ENCODE peak calls at places on chromosome 3, in seven cellular contexts. V is A549; I is CD4-positive, alpha-beta memory T cell; N is thoracic aorta; P is CD8-positive, alpha-beta memory T cell; M is CD8-positive, alpha-beta T cell; L is PC-9. A is an unnamed sample.

GRCh38 chr3:24365168-24365567 is 129.5 kb downstream of the THRB start:
- DNase-seq in V (peak; percentile 29), I (no peak), N (peak; percentile 60), P (no peak), M (no peak), L (peak; percentile 90), A (peak; percentile 87)

GRCh38 chr3:20563985-20564384 is 378.0 kb upstream of the SGO1 start:
- DNase-seq in V (no peak), I (no peak), N (no peak), P (no peak), M (no peak), L (no peak), A (no peak)

GRCh38 chr3:190594171-190594570 is 80.3 kb downstream of the IL1RAP start:
- DNase-seq in V (no peak), I (no peak), N (no peak), P (no peak), M (no peak), L (no peak), A (peak; percentile 10)

GRCh38 chr3:24110051-24110450 is 165.0 kb downstream of the NR1D2 start:
- DNase-seq in V (no peak), I (no peak), N (no peak), P (no peak), M (no peak), L (peak; percentile 36), A (no peak)

GRCh38 chr3:87549208-87549607 is 272.8 kb upstream of the POU1F1 start:
- DNase-seq in V (no peak), I (no peak), N (no peak), P (no peak), M (no peak), L (no peak), A (no peak)

GRCh38 chr3:159872374-159873109 is 116.1 kb upstream of the IL12A start:
- DNase-seq in V (peak; percentile 84), I (no peak), N (no peak), P (no peak), M (no peak), L (peak; percentile 96), A (no peak)

GRCh38 chr3:174125267-174125844 is 727.8 kb downstream of the NLGN1 start:
- DNase-seq in V (no peak), I (no peak), N (no peak), P (no peak), M (no peak), L (no peak), A (peak; percentile 63)

GRCh38 chr3:151319613-151320012 is 3.0 kb upstream of the GPR87 start:
- DNase-seq in V (no peak), I (no peak), N (no peak), P (no peak), M (no peak), L (no peak), A (no peak)

GRCh38 chr3:151439652-151440125 is 21.2 kb downstream of the IGSF10 start:
- DNase-seq in V (peak; percentile 50), I (no peak), N (no peak), P (no peak), M (no peak), L (peak; percentile 55), A (peak; percentile 62)

GRCh38 chr3:51929420-51930003 is 12.2 kb downstream of the RRP9 start:
- DNase-seq in V (no peak), I (no peak), N (no peak), P (no peak), M (no peak), L (no peak), A (no peak)

GRCh38 chr3:12155264-12155663 is 3.4 kb downstream of the TIMP4 start:
- DNase-seq in V (no peak), I (no peak), N (no peak), P (no peak), M (no peak), L (no peak), A (no peak)

GRCh38 chr3:122186372-122186771 is 2.9 kb downstream of the CASR start:
- DNase-seq in V (no peak), I (no peak), N (no peak), P (no peak), M (no peak), L (no peak), A (peak; percentile 73)

GRCh38 chr3:119604878-119605277 is 7.2 kb downstream of the PLA1A start:
- DNase-seq in V (no peak), I (no peak), N (no peak), P (no peak), M (no peak), L (no peak), A (no peak)

GRCh38 chr3:72728958-72729467 is 119.2 kb downstream of the SHQ1 start:
- DNase-seq in V (no peak), I (no peak), N (no peak), P (no peak), M (no peak), L (peak; percentile 95), A (no peak)

GRCh38 chr3:190534986-190535385 is 21.1 kb downstream of the IL1RAP start:
- DNase-seq in V (no peak), I (no peak), N (no peak), P (no peak), M (no peak), L (no peak), A (no peak)

GRCh38 chr3:190378240-190378891 is 9.6 kb upstream of the CLDN16 start:
- DNase-seq in V (no peak), I (peak; percentile 38), N (no peak), P (no peak), M (no peak), L (no peak), A (no peak)

GRCh38 chr3:117103645-117104044 is 394.1 kb downstream of the TUSC7 start:
- DNase-seq in V (no peak), I (no peak), N (no peak), P (no peak), M (no peak), L (no peak), A (peak; percentile 10)

GRCh38 chr3:18389108-18389733 is 35.9 kb downstream of the SATB1 start:
- DNase-seq in V (no peak), I (no peak), N (no peak), P (no peak), M (no peak), L (no peak), A (peak; percentile 40)

GRCh38 chr3:89223188-89223587 is 115.8 kb downstream of the EPHA3 start:
- DNase-seq in V (no peak), I (no peak), N (no peak), P (no peak), M (no peak), L (no peak), A (no peak)

DNA sequence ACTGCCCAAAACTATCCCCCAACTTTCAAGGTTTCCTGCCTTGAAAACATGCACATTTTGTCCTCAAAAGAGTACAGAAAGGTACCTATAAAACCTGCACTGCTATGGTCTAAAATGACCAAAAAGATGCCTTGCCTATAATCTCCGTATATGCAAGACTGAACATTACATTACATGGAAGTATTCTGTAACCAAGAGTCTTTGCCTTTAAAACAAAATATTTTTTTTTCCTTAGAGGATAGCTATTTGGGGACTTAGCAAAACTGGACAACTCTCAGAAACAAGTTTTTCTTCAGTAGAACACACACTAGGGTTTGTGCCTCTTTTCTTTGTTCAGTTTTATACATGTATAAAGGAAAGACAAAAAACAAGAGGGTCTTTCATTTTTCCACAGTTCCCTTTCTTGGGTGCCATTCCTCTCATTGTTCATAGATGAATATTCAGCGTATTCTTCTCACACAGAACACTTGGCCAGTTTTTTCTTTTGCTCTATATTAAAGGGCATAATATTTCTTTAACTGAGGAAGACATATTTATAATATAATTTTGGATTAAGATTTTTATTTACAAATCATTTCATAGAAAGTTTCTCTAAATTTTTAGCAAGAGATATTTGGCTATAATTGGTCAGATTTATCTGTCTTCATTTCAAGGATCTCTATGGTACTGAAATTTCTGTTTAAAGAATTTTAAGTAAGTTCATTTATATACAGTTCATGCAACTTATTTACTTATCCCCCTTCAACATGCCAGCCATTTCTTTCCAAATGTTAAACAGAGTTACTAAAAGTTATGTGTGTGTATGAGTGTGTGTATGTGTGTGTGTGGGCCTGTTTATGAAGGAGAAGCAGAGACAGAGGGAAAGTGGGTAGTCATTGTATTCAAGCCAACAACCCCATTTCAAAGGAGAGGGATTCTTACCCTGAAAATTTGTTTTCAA is 142.6 kb downstream of the ZBTB20 start:
- DNase-seq in V (no peak), I (no peak), N (no peak), P (no peak), M (no peak), L (no peak), A (no peak)
- H3K27ac ChIP-seq in V (no peak overlapping the region), I (no peak overlapping the region), N (no peak overlapping the region), P (no peak overlapping the region), M (no peak overlapping the region), L (no peak overlapping the region), A (no peak overlapping the region)

DNA sequence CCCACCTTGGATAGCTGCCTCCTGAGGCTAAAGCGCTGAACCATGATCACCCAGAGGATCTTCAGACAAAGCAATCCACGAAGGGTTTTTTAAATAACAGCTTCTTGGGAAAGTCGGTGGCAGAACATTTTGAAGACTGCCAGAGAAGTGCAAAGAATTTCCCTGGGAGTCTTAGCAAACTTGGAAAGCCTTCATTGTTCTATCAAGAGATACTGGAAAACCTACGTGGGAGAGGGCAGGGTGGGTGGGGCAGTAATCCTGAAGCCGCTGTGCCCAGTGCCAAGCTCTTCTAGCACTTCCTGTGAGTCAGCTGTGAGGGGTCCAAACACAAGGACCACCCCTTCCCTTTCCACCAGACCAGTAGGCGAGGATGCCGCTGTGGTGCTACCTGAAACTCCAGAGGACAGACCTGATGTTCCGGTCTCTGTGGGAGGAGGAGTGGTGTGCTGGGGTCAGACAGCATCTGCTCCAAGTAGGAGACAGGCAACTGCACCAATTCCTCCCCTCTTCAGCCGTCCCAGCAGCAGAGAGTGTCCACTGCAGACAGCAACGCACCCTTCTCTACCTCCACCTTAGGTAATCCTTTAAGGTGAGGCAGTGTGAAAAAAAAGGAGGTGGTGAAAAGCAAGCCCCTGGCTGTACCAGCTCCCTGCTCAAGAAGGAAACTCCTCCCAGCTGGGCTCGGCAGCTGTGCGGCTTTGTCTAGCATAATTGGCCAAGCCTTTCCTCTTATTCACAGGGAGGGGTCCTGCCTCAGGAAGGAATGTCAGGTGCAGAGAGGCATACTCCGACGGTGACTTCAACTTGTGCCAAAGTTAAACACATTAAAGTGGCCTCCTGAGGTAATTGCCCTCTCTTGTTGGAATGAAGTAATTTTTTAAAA is 99.0 kb downstream of the TMCC1 start:
- DNase-seq in V (peak; percentile 36), I (no peak), N (no peak), P (no peak), M (no peak), L (peak; percentile 99), A (peak; percentile 70)
- H3K4me3 ChIP-seq in V (peak overlapping the region; percentile 49), I (no peak overlapping the region), N (no peak overlapping the region), P (no peak overlapping the region), M (peak overlapping the region; percentile 26), L (peak overlapping the region; percentile 96), A (no peak overlapping the region)

GRCh38 chr3:124833710-124834332 is 53.3 kb downstream of the ITGB5 start:
- DNase-seq in V (no peak), I (no peak), N (no peak), P (no peak), M (no peak), L (no peak), A (peak; percentile 90)
- H3K4me1 ChIP-seq in V (peaks cover 83% of the 10 kb centered on the region), I (peaks cover 34% of the 10 kb centered on the region), N (peaks cover 76% of the 10 kb centered on the region), P (peaks cover 11% of the 10 kb centered on the region), M (peaks cover 12% of the 10 kb centered on the region), L (peaks cover 67% of the 10 kb centered on the region), A (peaks cover 9% of the 10 kb centered on the region)

DNA sequence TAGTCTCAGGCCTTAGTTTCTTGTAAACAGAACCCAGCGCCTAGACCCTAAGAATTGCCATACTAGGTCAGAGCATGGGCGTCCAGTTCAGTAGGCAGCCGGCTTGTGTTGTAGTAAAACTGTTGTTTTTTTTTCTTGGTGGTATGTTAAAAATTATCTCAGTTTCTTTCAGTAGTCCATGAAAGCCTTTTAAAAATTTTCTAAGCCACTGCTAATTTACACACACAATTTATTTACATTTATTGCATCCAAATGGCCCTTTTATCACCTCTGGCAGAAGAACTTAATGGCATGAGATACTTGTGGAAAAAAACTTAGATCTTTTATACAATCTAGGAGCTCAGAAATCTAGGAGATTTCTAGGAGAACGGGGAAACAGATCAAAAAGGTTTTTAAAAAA is 1.3 kb downstream of the PPP2R3A start:
- DNase-seq in V (no peak), I (no peak), N (no peak), P (no peak), M (no peak), L (no peak), A (no peak)
- H3K27ac ChIP-seq in V (peak overlapping the region; percentile 86), I (no peak overlapping the region), N (peak overlapping the region; percentile 82), P (no peak overlapping the region), M (no peak overlapping the region), L (peak overlapping the region; percentile 49), A (no peak overlapping the region)

A was measured in small intestine.